ENCODE peak calls at places on chromosomes 6 and 20, in ten cellular contexts. One of them, this sample, is unnamed. For H3K4me1, the result is how much of the 10 kb centered on the place peaks cover.

GRCh38 chr20:31560094-31560899 is 44.8 kb upstream of the ID1 start:
- DNase-seq in foreskin keratinocyte: peak
- DNase-seq in uterus: peak
- DNase-seq in SK-N-SH: peak
- DNase-seq in CD4-positive, alpha-beta memory T cell: peak
- DNase-seq in heart left ventricle: peak
- DNase-seq in H9: peak
- DNase-seq in left lung: peak
- DNase-seq in A549: peak
- DNase-seq in H1: no peak
- DNase-seq in this sample: peak

GRCh38 chr6:71351190-71351589 is 62.6 kb downstream of the OGFRL1 start:
- DNase-seq in foreskin keratinocyte: no peak
- DNase-seq in uterus: no peak
- DNase-seq in SK-N-SH: no peak
- DNase-seq in CD4-positive, alpha-beta memory T cell: no peak
- DNase-seq in heart left ventricle: no peak
- DNase-seq in H9: no peak
- DNase-seq in left lung: no peak
- DNase-seq in A549: no peak
- DNase-seq in H1: no peak
- DNase-seq in this sample: no peak

GRCh38 chr20:43385914-43386313 is 71.8 kb upstream of the SRSF6 start:
- DNase-seq in foreskin keratinocyte: no peak
- DNase-seq in uterus: no peak
- DNase-seq in SK-N-SH: no peak
- DNase-seq in CD4-positive, alpha-beta memory T cell: no peak
- DNase-seq in heart left ventricle: no peak
- DNase-seq in H9: no peak
- DNase-seq in left lung: no peak
- DNase-seq in A549: no peak
- DNase-seq in H1: no peak
- DNase-seq in this sample: no peak

GRCh38 chr20:46568570-46569129 is 18.2 kb upstream of the OCSTAMP start:
- DNase-seq in foreskin keratinocyte: no peak
- DNase-seq in uterus: peak
- DNase-seq in SK-N-SH: peak
- DNase-seq in CD4-positive, alpha-beta memory T cell: no peak
- DNase-seq in heart left ventricle: peak
- DNase-seq in H9: no peak
- DNase-seq in left lung: peak
- DNase-seq in A549: no peak
- DNase-seq in H1: no peak
- DNase-seq in this sample: no peak

GRCh38 chr20:9740486-9740885 is 98.4 kb downstream of the PAK5 start:
- DNase-seq in foreskin keratinocyte: no peak
- DNase-seq in uterus: no peak
- DNase-seq in SK-N-SH: no peak
- DNase-seq in CD4-positive, alpha-beta memory T cell: no peak
- DNase-seq in heart left ventricle: no peak
- DNase-seq in H9: no peak
- DNase-seq in left lung: no peak
- DNase-seq in A549: no peak
- DNase-seq in H1: no peak
- DNase-seq in this sample: no peak

GRCh38 chr6:96522469-96523009 is 933 bp downstream of the UFL1 start:
- DNase-seq in foreskin keratinocyte: no peak
- DNase-seq in uterus: no peak
- DNase-seq in SK-N-SH: peak
- DNase-seq in CD4-positive, alpha-beta memory T cell: no peak
- DNase-seq in heart left ventricle: no peak
- DNase-seq in H9: no peak
- DNase-seq in left lung: no peak
- DNase-seq in A549: no peak
- DNase-seq in H1: no peak
- DNase-seq in this sample: no peak

GRCh38 chr6:14501240-14501639 is 383.7 kb downstream of the CD83 start:
- DNase-seq in foreskin keratinocyte: no peak
- DNase-seq in uterus: no peak
- DNase-seq in SK-N-SH: no peak
- DNase-seq in CD4-positive, alpha-beta memory T cell: no peak
- DNase-seq in heart left ventricle: no peak
- DNase-seq in H9: no peak
- DNase-seq in left lung: no peak
- DNase-seq in A549: no peak
- DNase-seq in H1: no peak
- DNase-seq in this sample: no peak

GRCh38 chr6:38024908-38025307 is 205.4 kb downstream of the ZFAND3 start:
- DNase-seq in foreskin keratinocyte: no peak
- DNase-seq in uterus: no peak
- DNase-seq in SK-N-SH: no peak
- DNase-seq in CD4-positive, alpha-beta memory T cell: no peak
- DNase-seq in heart left ventricle: no peak
- DNase-seq in H9: no peak
- DNase-seq in left lung: no peak
- DNase-seq in A549: no peak
- DNase-seq in H1: no peak
- DNase-seq in this sample: no peak

GRCh38 chr6:107894821-107895396 is 63.1 kb downstream of the SEC63 start:
- DNase-seq in foreskin keratinocyte: no peak
- DNase-seq in uterus: no peak
- DNase-seq in SK-N-SH: no peak
- DNase-seq in CD4-positive, alpha-beta memory T cell: no peak
- DNase-seq in heart left ventricle: no peak
- DNase-seq in H9: no peak
- DNase-seq in left lung: no peak
- DNase-seq in A549: no peak
- DNase-seq in H1: no peak
- DNase-seq in this sample: no peak

GRCh38 chr6:113184291-113184690 is 672.9 kb upstream of the MARCKS start:
- DNase-seq in foreskin keratinocyte: peak
- DNase-seq in uterus: no peak
- DNase-seq in SK-N-SH: no peak
- DNase-seq in CD4-positive, alpha-beta memory T cell: no peak
- DNase-seq in heart left ventricle: no peak
- DNase-seq in H9: no peak
- DNase-seq in left lung: no peak
- DNase-seq in A549: no peak
- DNase-seq in H1: no peak
- DNase-seq in this sample: no peak

GRCh38 chr6:82257088-82257774 is 9.7 kb upstream of the IBTK start:
- DNase-seq in foreskin keratinocyte: no peak
- DNase-seq in uterus: no peak
- DNase-seq in SK-N-SH: no peak
- DNase-seq in CD4-positive, alpha-beta memory T cell: no peak
- DNase-seq in heart left ventricle: no peak
- DNase-seq in H9: no peak
- DNase-seq in left lung: no peak
- DNase-seq in A549: no peak
- DNase-seq in H1: no peak
- DNase-seq in this sample: no peak

GRCh38 chr6:111984081-111984480 is 69.8 kb upstream of the CCN6 start:
- DNase-seq in foreskin keratinocyte: no peak
- DNase-seq in uterus: no peak
- DNase-seq in SK-N-SH: no peak
- DNase-seq in CD4-positive, alpha-beta memory T cell: no peak
- DNase-seq in heart left ventricle: no peak
- DNase-seq in H9: no peak
- DNase-seq in left lung: no peak
- DNase-seq in A549: no peak
- DNase-seq in H1: no peak
- DNase-seq in this sample: no peak
- H3K4me1 ChIP-seq in foreskin keratinocyte: under half
- H3K4me1 ChIP-seq in uterus: under half
- H3K4me1 ChIP-seq in SK-N-SH: under half
- H3K4me1 ChIP-seq in CD4-positive, alpha-beta memory T cell: half or more
- H3K4me1 ChIP-seq in heart left ventricle: under half
- H3K4me1 ChIP-seq in H9: under half
- H3K4me1 ChIP-seq in left lung: under half
- H3K4me1 ChIP-seq in A549: under half
- H3K4me1 ChIP-seq in H1: under half
- H3K4me1 ChIP-seq in this sample: under half

GRCh38 chr20:33021879-33022732 is 9.3 kb upstream of the BPIFB6 start:
- DNase-seq in foreskin keratinocyte: no peak
- DNase-seq in uterus: no peak
- DNase-seq in SK-N-SH: no peak
- DNase-seq in CD4-positive, alpha-beta memory T cell: no peak
- DNase-seq in heart left ventricle: no peak
- DNase-seq in H9: no peak
- DNase-seq in left lung: no peak
- DNase-seq in A549: no peak
- DNase-seq in H1: no peak
- DNase-seq in this sample: no peak

GRCh38 chr20:33024609-33025317 is 6.7 kb upstream of the BPIFB6 start:
- DNase-seq in foreskin keratinocyte: no peak
- DNase-seq in uterus: no peak
- DNase-seq in SK-N-SH: no peak
- DNase-seq in CD4-positive, alpha-beta memory T cell: no peak
- DNase-seq in heart left ventricle: no peak
- DNase-seq in H9: no peak
- DNase-seq in left lung: no peak
- DNase-seq in A549: no peak
- DNase-seq in H1: no peak
- DNase-seq in this sample: no peak

GRCh38 chr20:33024263-33024601 is 7.2 kb upstream of the BPIFB6 start:
- DNase-seq in foreskin keratinocyte: no peak
- DNase-seq in uterus: no peak
- DNase-seq in SK-N-SH: no peak
- DNase-seq in CD4-positive, alpha-beta memory T cell: no peak
- DNase-seq in heart left ventricle: no peak
- DNase-seq in H9: no peak
- DNase-seq in left lung: no peak
- DNase-seq in A549: no peak
- DNase-seq in H1: no peak
- DNase-seq in this sample: no peak

GRCh38 chr20:33022733-33023438 is 8.6 kb upstream of the BPIFB6 start:
- DNase-seq in foreskin keratinocyte: no peak
- DNase-seq in uterus: no peak
- DNase-seq in SK-N-SH: no peak
- DNase-seq in CD4-positive, alpha-beta memory T cell: no peak
- DNase-seq in heart left ventricle: no peak
- DNase-seq in H9: no peak
- DNase-seq in left lung: no peak
- DNase-seq in A549: no peak
- DNase-seq in H1: no peak
- DNase-seq in this sample: no peak

DNA sequence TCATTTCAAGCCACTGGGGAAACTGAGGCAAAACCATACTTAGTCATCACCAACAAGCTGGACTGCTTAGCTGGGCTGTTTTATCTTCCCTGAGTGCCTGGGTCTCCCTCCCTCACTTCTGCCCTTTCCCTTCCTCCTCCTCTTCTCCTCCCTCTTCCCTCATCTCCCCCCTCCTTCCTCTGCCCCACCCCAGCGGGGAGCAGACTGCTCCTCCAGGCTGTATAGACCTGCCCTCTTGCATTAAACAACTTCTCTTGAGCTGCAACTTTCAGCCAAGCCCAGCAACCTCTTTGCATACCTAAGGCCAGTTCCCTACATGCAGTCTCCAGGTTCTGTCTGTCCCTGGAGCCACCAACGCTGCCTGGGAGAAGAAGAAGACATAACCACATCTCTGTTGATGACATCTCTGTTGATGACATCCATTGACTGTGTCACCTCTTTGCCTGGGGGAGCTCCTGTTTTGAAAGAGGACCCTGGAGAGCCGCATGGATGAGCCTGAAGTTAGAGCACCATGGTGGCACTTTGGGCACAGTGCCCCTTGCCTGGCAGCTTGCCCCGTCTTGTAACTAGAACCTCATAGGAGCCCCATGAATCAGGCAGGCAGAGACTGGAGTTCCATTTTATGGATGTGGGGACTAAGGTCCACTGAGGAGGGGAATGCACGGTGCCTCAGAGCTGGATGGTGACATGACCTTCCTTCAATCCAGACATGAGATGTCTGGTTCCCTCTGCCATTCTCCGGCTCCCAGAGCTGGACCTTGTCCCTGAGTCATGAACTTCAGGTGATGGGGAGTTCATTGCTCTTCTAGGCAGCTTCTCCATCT is 7.8 kb upstream of the BPIFB6 start:
- DNase-seq in foreskin keratinocyte: no peak
- DNase-seq in uterus: no peak
- DNase-seq in SK-N-SH: no peak
- DNase-seq in CD4-positive, alpha-beta memory T cell: no peak
- DNase-seq in heart left ventricle: no peak
- DNase-seq in H9: no peak
- DNase-seq in left lung: no peak
- DNase-seq in A549: no peak
- DNase-seq in H1: no peak
- DNase-seq in this sample: no peak
- H3K4me1 ChIP-seq in foreskin keratinocyte: under half
- H3K4me1 ChIP-seq in uterus: under half
- H3K4me1 ChIP-seq in SK-N-SH: under half
- H3K4me1 ChIP-seq in CD4-positive, alpha-beta memory T cell: under half
- H3K4me1 ChIP-seq in heart left ventricle: under half
- H3K4me1 ChIP-seq in H9: under half
- H3K4me1 ChIP-seq in left lung: under half
- H3K4me1 ChIP-seq in A549: under half
- H3K4me1 ChIP-seq in H1: under half
- H3K4me1 ChIP-seq in this sample: under half

GRCh38 chr6:31544676-31545075 is 1.7 kb downstream of the ATP6V1G2 start:
- DNase-seq in foreskin keratinocyte: no peak
- DNase-seq in uterus: no peak
- DNase-seq in SK-N-SH: no peak
- DNase-seq in CD4-positive, alpha-beta memory T cell: no peak
- DNase-seq in heart left ventricle: no peak
- DNase-seq in H9: no peak
- DNase-seq in left lung: no peak
- DNase-seq in A549: no peak
- DNase-seq in H1: no peak
- DNase-seq in this sample: no peak
- H3K4me1 ChIP-seq in foreskin keratinocyte: under half
- H3K4me1 ChIP-seq in uterus: under half
- H3K4me1 ChIP-seq in SK-N-SH: under half
- H3K4me1 ChIP-seq in CD4-positive, alpha-beta memory T cell: half or more
- H3K4me1 ChIP-seq in heart left ventricle: under half
- H3K4me1 ChIP-seq in H9: under half
- H3K4me1 ChIP-seq in left lung: under half
- H3K4me1 ChIP-seq in A549: under half
- H3K4me1 ChIP-seq in H1: under half
- H3K4me1 ChIP-seq in this sample: under half

DNA sequence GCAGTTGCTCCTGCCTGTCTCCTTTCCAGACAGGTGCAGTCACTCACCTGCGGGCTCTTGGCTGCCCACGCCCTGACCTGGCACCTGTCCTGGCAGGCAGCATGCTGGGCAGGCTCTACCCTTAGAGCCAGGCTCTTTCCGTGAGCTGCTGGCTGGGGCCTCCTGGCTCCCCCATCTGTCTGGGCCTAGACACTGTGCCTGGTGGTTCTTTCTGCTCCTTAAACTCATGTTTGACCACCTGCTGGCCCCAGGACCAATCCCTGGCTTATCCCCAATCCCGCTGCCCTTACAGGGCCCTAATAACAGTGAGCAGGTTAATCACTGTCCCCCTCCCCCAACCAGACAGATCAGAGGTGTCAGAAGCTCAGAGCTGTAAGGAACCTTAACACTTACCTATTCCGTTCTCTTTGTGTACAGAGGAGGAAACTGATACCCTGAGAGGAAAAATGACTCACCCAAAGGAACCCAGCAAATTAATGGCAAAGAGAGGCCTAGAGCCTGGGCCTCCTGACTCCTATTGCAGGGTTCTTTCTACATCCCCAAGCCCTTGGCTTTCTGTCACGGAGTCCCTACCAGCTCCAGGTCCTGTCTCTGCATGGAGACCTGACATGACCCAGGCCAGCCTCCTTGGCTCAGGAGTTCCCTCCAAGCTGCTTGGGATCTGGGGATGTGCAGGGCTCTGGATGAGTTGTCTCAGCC is 54.7 kb downstream of the RAB44 start:
- DNase-seq in foreskin keratinocyte: no peak
- DNase-seq in uterus: no peak
- DNase-seq in SK-N-SH: no peak
- DNase-seq in CD4-positive, alpha-beta memory T cell: no peak
- DNase-seq in heart left ventricle: no peak
- DNase-seq in H9: no peak
- DNase-seq in left lung: no peak
- DNase-seq in A549: no peak
- DNase-seq in H1: no peak
- DNase-seq in this sample: no peak
- H3K4me1 ChIP-seq in foreskin keratinocyte: under half
- H3K4me1 ChIP-seq in uterus: under half
- H3K4me1 ChIP-seq in SK-N-SH: under half
- H3K4me1 ChIP-seq in CD4-positive, alpha-beta memory T cell: half or more
- H3K4me1 ChIP-seq in heart left ventricle: under half
- H3K4me1 ChIP-seq in H9: under half
- H3K4me1 ChIP-seq in left lung: under half
- H3K4me1 ChIP-seq in A549: under half
- H3K4me1 ChIP-seq in H1: under half
- H3K4me1 ChIP-seq in this sample: under half